ENCODE peak calls at places on chromosomes 11 and 22, in ten cellular contexts. E, S, N, W, D, O, J, Y, B and T are unnamed samples. For H3K27me3, the result is how much of the 10 kb centered on the place peaks cover.

GRCh38 chr11:78069465-78069864 is 5.8 kb downstream of the THRSP start:
- DNase-seq in D (no peak), S (no peak), B (no peak), W (no peak), E (no peak), N (no peak), O (peak), Y (no peak), J (no peak), T (peak)

GRCh38 chr22:23504522-23504921 is 75.6 kb downstream of the IGLL1 start:
- DNase-seq in J (peak), D (no peak), O (no peak), N (no peak), E (no peak), B (no peak), W (no peak), S (no peak), Y (no peak), T (no peak)

GRCh38 chr22:32911526-32911925 is 110.0 kb downstream of the TIMP3 start:
- DNase-seq in J (no peak), B (no peak), Y (no peak), E (no peak), D (no peak), S (no peak), O (no peak), N (no peak), W (no peak), T (no peak)

GRCh38 chr22:36366291-36366708 is 21.5 kb downstream of the MYH9 start:
- DNase-seq in Y (no peak), E (no peak), N (no peak), D (no peak), B (no peak), W (no peak), J (no peak), S (no peak), O (no peak), T (peak)

GRCh38 chr22:23240639-23241389 is 60.5 kb downstream of the BCR start:
- DNase-seq in W (no peak), D (peak), J (no peak), N (peak), O (no peak), B (no peak), S (no peak), E (no peak), Y (no peak), T (peak)

GRCh38 chr11:33542921-33543320 is 157.7 kb downstream of the C11orf91 start:
- DNase-seq in Y (peak), S (no peak), E (peak), W (peak), N (peak), D (peak), O (peak), J (peak), B (peak), T (peak)

GRCh38 chr11:587546-587945 is 11.3 kb downstream of the PHRF1 start:
- DNase-seq in Y (no peak), B (no peak), E (no peak), N (no peak), S (no peak), W (no peak), O (no peak), J (no peak), D (no peak), T (no peak)

GRCh38 chr11:125036933-125037332 is 26.2 kb upstream of the SLC37A2 start:
- DNase-seq in E (peak), J (no peak), D (no peak), N (no peak), B (no peak), O (no peak), S (peak), W (no peak), Y (no peak), T (peak)

GRCh38 chr11:125429174-125429707 is 66.8 kb downstream of the FEZ1 start:
- DNase-seq in D (peak), N (peak), O (peak), B (peak), E (peak), J (peak), Y (no peak), S (no peak), W (peak), T (peak)

GRCh38 chr11:120780239-120780638 is 243.7 kb upstream of the TBCEL start:
- DNase-seq in B (no peak), N (no peak), S (no peak), W (no peak), D (no peak), Y (no peak), J (no peak), O (no peak), E (no peak), T (peak)

GRCh38 chr11:131491503-131491902 is 121.1 kb downstream of the NTM start:
- DNase-seq in N (no peak), J (no peak), D (no peak), O (no peak), Y (no peak), S (peak), E (peak), B (no peak), W (no peak), T (no peak)

GRCh38 chr22:45516923-45517675 is 14.4 kb downstream of the FBLN1 start:
- DNase-seq in O (peak), E (peak), D (no peak), W (no peak), Y (no peak), S (peak), N (no peak), B (peak), J (no peak), T (no peak)

GRCh38 chr11:118682372-118682771 is 2.9 kb upstream of the TREH start:
- DNase-seq in D (no peak), Y (no peak), J (no peak), N (no peak), E (no peak), W (no peak), O (no peak), B (no peak), S (no peak), T (no peak)

GRCh38 chr22:30824711-30825110 is 130.0 kb downstream of the OSBP2 start:
- DNase-seq in W (no peak), O (no peak), D (no peak), N (no peak), S (no peak), Y (no peak), J (no peak), E (no peak), B (no peak), T (no peak)

GRCh38 chr22:30822216-30823014 is 127.7 kb downstream of the OSBP2 start:
- DNase-seq in E (no peak), O (peak), B (peak), D (no peak), N (peak), S (no peak), J (no peak), Y (no peak), W (no peak), T (no peak)

GRCh38 chr22:30825711-30826505 is 131.2 kb downstream of the OSBP2 start:
- DNase-seq in E (no peak), O (no peak), W (no peak), Y (no peak), J (no peak), N (no peak), S (no peak), B (no peak), D (no peak), T (no peak)

GRCh38 chr22:30823015-30823370 is 128.3 kb downstream of the OSBP2 start:
- DNase-seq in N (peak), E (peak), O (no peak), S (no peak), D (no peak), J (no peak), Y (no peak), B (peak), W (no peak), T (no peak)

DNA sequence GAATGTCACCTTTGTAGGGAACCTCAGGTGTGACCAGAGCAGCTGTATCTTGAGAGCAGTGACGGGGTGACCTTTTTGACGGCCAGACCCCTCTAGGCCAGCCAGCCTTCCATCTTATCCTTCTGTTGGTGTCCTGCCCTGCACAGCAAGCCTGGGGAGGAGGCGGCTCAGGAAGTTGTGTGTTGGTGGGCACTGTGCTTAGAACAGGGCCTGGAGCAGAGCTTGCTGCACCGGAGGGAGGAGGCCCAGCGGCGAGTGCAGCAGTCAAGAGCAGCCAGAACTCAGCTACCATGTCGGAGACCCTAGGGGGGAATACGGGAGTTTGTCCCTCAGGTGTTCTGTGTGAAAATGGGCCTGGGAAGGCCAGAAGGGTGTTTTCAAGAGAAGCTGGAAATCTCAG is 129.4 kb downstream of the OSBP2 start:
- DNase-seq in O (no peak), J (no peak), E (no peak), S (no peak), D (no peak), N (no peak), W (no peak), Y (no peak), B (no peak), T (no peak)
- H3K27me3 ChIP-seq in O (under half), J (under half), E (under half), S (under half), D (under half), N (half or more), W (under half), Y (under half), B (half or more), T (under half)

GRCh38 chr11:116255234-116255953 is 517.4 kb downstream of the BUD13 start:
- DNase-seq in W (no peak), D (no peak), J (no peak), E (no peak), S (no peak), Y (no peak), O (no peak), B (no peak), N (no peak), T (no peak)

GRCh38 chr11:116258821-116259220 is 514.0 kb downstream of the BUD13 start:
- DNase-seq in J (no peak), W (no peak), B (no peak), E (no peak), S (no peak), D (no peak), Y (no peak), N (no peak), O (no peak), T (no peak)

GRCh38 chr11:116257871-116258270 is 514.9 kb downstream of the BUD13 start:
- DNase-seq in N (no peak), B (no peak), O (no peak), W (no peak), D (no peak), Y (no peak), J (no peak), E (no peak), S (no peak), T (no peak)

GRCh38 chr11:116256155-116256554 is 516.6 kb downstream of the BUD13 start:
- DNase-seq in J (no peak), S (no peak), N (no peak), O (no peak), B (no peak), E (no peak), D (no peak), Y (no peak), W (no peak), T (no peak)

DNA sequence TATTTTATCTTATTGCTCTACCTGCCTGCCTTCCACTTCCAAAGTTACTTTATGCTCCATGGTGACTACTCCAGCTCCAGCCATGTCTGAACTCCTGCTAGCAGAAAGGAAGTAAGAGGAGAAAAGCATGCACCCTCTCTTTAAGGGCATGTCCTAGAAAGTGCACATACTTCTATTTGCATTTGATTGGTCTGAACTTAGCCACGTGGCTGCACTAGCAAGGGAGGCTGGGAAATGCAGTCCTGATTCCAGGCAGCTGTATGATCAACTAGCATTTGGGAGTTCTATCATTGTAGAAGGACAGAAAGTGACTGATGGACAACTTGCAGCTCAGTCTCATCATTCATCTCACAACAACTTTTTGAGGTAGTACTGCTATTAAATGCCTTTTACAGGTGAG is 515.7 kb downstream of the BUD13 start:
- DNase-seq in J (no peak), D (no peak), E (no peak), W (no peak), Y (no peak), B (peak), N (no peak), S (no peak), O (no peak), T (no peak)
- H3K27me3 ChIP-seq in J (under half), D (under half), E (under half), W (under half), Y (under half), B (under half), N (under half), S (under half), O (under half), T (under half)

GRCh38 chr11:98207086-98207485 is 813.7 kb upstream of the CNTN5 start:
- DNase-seq in J (no peak), S (no peak), D (no peak), O (no peak), W (no peak), B (no peak), Y (no peak), E (no peak), N (no peak), T (no peak)
- H3K27me3 ChIP-seq in J (under half), S (under half), D (under half), O (under half), W (under half), B (under half), Y (under half), E (under half), N (under half), T (under half)

GRCh38 chr22:48528221-48528915 is 1299.3 kb downstream of the BRD1 start:
- DNase-seq in D (no peak), W (no peak), Y (no peak), O (no peak), N (no peak), J (no peak), E (no peak), S (no peak), B (no peak), T (no peak)

GRCh38 chr22:48531108-48531507 is 1296.6 kb downstream of the BRD1 start:
- DNase-seq in Y (no peak), W (no peak), S (no peak), B (no peak), J (no peak), O (no peak), D (no peak), E (no peak), N (no peak), T (no peak)

GRCh38 chr22:48532986-48533385 is 1294.7 kb downstream of the BRD1 start:
- DNase-seq in O (no peak), D (no peak), W (no peak), S (no peak), B (no peak), E (no peak), N (no peak), J (no peak), Y (no peak), T (no peak)

GRCh38 chr22:48531721-48532435 is 1295.8 kb downstream of the BRD1 start:
- DNase-seq in Y (no peak), B (no peak), S (no peak), N (no peak), J (no peak), E (no peak), O (no peak), W (no peak), D (no peak), T (no peak)

DNA sequence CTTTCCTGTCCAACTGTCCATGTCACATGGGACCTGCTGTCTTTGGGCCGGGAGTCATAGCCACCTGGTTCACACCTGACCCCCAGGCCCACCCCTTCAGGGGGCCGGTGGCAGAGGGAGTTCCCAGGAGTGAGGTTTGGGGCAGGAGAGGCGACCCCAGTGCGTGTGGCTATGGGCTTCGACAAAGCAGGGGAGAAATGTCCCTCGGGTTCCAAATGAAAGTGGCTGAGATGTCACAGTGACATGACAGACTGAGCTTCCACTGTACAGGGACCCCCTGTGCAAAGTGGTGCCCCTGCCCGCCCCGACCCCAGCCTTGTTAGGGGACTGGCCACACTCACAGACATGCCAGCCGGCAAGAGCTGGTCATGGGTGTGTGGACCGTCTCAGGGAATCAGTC is 1297.0 kb downstream of the BRD1 start:
- DNase-seq in E (no peak), D (no peak), N (no peak), J (no peak), B (no peak), W (no peak), Y (no peak), O (no peak), S (no peak), T (no peak)
- H3K27me3 ChIP-seq in E (under half), D (under half), N (under half), J (under half), B (under half), W (half or more), Y (under half), O (under half), S (under half), T (under half)

DNA sequence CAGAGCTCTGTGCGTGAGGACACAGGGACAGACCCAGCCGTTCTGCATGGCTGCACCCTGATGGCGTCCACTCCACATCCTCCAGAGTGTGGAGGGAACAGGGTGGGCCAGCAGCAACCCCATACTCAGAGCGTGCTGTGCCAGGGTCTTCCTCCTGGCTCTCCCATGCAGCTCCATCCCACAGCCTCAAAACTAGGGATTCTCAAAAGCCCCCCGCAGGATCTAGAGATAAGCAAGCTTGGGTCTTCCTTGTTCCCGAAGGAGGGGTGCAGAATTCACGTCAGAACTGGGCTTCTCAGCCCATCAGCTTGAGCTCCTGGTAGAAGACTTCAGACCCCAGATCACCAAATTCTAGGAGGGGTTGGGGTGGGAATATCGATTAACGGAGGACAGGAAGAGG is 858.8 kb downstream of the TBC1D22A start:
- DNase-seq in W (no peak), O (no peak), Y (no peak), J (peak), E (no peak), D (no peak), B (no peak), S (no peak), N (no peak), T (no peak)
- H3K27me3 ChIP-seq in W (half or more), O (under half), Y (under half), J (under half), E (under half), D (under half), B (under half), S (under half), N (half or more), T (under half)

GRCh38 chr11:112464949-112465348 is 204.3 kb upstream of the PLET1 start:
- DNase-seq in S (no peak), W (no peak), O (no peak), D (no peak), N (no peak), B (no peak), E (no peak), J (no peak), Y (no peak), T (no peak)
- H3K27me3 ChIP-seq in S (under half), W (under half), O (under half), D (under half), N (under half), B (under half), E (under half), J (under half), Y (under half), T (under half)